ENCODE peak calls at places on chromosomes 5 and 9, in four cellular contexts. M is neuronal stem cell, L is neural progenitor cell, H is mesendoderm. N is an unnamed sample.

GRCh38 chr9:134871941-134872340 is 8.7 kb upstream of the FCN2 start:
- DNase-seq in M (no peak), H (no peak), L (no peak), N (no peak)

GRCh38 chr9:136095495-136096058 is 488 bp upstream of the NACC2 start:
- DNase-seq in H (no peak), L (peak), M (peak), N (no peak)

GRCh38 chr5:59099270-59099994 is 516.6 kb downstream of the RAB3C start:
- DNase-seq in L (no peak), H (no peak), M (no peak), N (no peak)

GRCh38 chr5:149517461-149518122 is 33.6 kb downstream of the CSNK1A1 start:
- DNase-seq in L (peak), M (no peak), H (no peak), N (no peak)

GRCh38 chr5:74579215-74579614 is 61.3 kb downstream of the ENC1 start:
- DNase-seq in L (no peak), H (no peak), M (no peak), N (no peak)

GRCh38 chr5:33721491-33722245 is 170.1 kb downstream of the ADAMTS12 start:
- DNase-seq in H (no peak), L (no peak), M (no peak), N (no peak)

GRCh38 chr5:134119720-134120119 is 5.2 kb downstream of the TCF7 start:
- DNase-seq in M (no peak), L (no peak), H (no peak), N (no peak)

GRCh38 chr9:95055851-95056551 is 261.5 kb downstream of the FANCC start:
- DNase-seq in L (no peak), H (peak), M (no peak), N (no peak)

GRCh38 chr5:135437796-135438560 is 9.2 kb downstream of the DCANP1 start:
- DNase-seq in M (no peak), H (no peak), L (no peak), N (peak)

GRCh38 chr9:92538541-92538940 is 2.8 kb upstream of the ECM2 start:
- DNase-seq in L (no peak), H (no peak), M (no peak), N (no peak)

GRCh38 chr9:92534199-92535159 is 1.3 kb downstream of the ECM2 start:
- DNase-seq in H (no peak), L (peak), M (no peak), N (no peak)

GRCh38 chr9:92530893-92531292 is 4.9 kb downstream of the ECM2 start:
- DNase-seq in M (no peak), H (no peak), L (no peak), N (no peak)

GRCh38 chr9:92535940-92536850 is at the start of gene ECM2:
- DNase-seq in H (no peak), M (no peak), L (no peak), N (no peak)
- H3K4me3 ChIP-seq in H (no peak), M (no peak), L (no peak), N (peak)

GRCh38 chr5:83494102-83494620 is 22.6 kb downstream of the VCAN start:
- DNase-seq in M (no peak), L (no peak), H (peak), N (no peak)
- H3K4me3 ChIP-seq in M (no peak), L (no peak), H (no peak), N (no peak)

GRCh38 chr9:89574309-89574708 is 30.5 kb upstream of the GADD45G start:
- DNase-seq in L (no peak), M (no peak), H (no peak), N (no peak)

GRCh38 chr9:89579741-89580395 is 24.9 kb upstream of the GADD45G start:
- DNase-seq in M (no peak), L (no peak), H (no peak), N (no peak)

GRCh38 chr9:89577363-89577762 is 27.4 kb upstream of the GADD45G start:
- DNase-seq in H (no peak), L (no peak), M (no peak), N (no peak)

DNA sequence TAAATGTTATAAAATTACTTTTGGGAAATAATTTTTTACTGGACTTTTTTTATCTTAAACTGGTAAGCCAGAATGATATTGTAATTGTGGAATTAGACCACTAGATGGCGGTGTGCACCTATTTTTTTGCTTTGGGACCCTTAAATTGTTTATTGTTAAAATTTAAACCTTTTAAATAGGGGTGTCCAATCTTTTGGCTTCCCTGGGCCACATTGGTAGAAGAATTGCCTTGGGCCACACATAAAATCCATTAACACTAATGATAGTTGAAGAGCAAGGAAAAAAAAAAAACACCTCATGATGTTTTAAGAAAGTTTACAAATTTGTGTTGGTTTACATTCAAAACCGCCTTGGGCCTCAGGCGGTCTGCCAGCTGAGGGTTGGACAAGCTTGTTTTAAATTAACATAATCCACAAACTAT is 28.4 kb upstream of the GADD45G start:
- DNase-seq in L (peak), H (no peak), M (no peak), N (no peak)
- H3K4me3 ChIP-seq in L (no peak), H (no peak), M (no peak), N (no peak)

GRCh38 chr5:84249918-84250635 is 134.6 kb downstream of the EDIL3 start:
- DNase-seq in M (peak), L (peak), H (peak), N (no peak)
- H3K4me3 ChIP-seq in M (no peak), L (no peak), H (no peak), N (no peak)

GRCh38 chr5:176627582-176627981 is 2.8 kb downstream of the SNCB start:
- DNase-seq in L (no peak), M (no peak), H (no peak), N (no peak)

GRCh38 chr5:176628406-176629228 is 1.7 kb downstream of the SNCB start:
- DNase-seq in L (no peak), M (no peak), H (no peak), N (no peak)

GRCh38 chr5:176630681-176631222 is 277 bp downstream of the EIF4E1B start:
- DNase-seq in M (no peak), H (no peak), L (no peak), N (no peak)

GRCh38 chr5:176629853-176630680 is at the start of the genes EIF4E1B and SNCB:
- DNase-seq in M (peak), L (peak), H (peak), N (no peak)

DNA sequence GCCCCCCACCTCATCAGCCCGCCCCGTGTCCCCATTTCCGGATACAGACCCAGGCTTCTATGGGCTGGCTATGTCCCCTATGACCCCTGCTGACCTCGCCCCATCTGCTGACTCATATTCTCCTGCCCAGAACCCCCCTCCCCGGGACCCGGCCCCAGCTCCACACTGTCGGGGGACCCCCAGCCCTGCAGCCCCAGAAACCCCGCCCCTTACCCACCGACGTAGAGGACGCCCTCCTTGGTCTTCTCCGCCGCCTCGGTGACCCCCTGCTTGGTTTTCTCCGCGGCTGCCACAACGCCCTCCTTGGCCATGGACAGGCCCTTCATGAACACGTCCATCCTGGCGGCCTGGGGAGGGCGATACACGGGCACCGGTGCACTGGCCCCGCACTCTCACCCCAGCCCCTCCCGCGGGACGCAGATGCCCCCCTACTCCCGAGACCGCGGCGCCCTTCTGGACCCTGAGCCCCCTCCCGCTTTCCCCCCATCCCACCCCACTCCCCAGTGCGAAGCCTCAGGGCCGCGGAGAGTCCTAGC is 949 bp downstream of the SNCB start:
- DNase-seq in L (no peak), H (no peak), M (no peak), N (no peak)
- H3K4me3 ChIP-seq in L (peak), H (no peak), M (no peak), N (peak)

DNA sequence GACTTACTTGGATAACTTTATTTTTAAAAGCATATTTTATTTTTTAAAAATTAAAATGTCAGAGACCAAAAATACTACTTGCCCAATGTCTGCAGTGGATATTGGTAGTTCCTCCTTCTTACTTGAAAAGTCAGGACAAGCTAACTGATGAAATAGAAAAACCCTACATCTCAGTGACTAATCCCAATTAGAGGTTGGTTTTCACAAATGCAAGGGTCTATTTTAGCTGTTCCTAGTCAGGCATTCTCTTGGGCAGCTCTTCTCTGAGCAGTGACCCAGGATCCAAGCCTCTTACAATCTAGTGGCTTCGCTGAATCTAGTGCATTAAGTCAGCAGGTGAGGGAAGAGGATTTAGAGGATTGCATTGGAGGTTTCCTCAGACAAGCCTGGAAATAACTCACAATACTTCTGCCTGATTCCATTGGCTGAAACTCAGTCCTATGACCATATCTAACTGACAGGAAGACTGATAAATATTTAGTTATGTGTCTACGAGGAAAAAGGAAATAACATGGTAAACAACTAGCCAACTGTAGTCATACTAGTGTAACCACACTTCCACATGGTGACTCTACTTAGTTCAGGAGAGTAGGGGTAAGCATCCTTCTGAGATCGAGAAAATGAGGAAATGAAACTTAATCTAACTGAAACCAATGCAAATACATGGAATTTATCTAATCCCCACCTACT is 34.2 kb upstream of the MIER3 start:
- DNase-seq in H (no peak), M (no peak), L (no peak), N (no peak)
- H3K4me3 ChIP-seq in H (no peak), M (no peak), L (no peak), N (no peak)